ENCODE peak calls at places on chromosome 2, in ten cellular contexts. One of them, this sample, is unnamed.

GRCh38 chr2:47072018-47072691 is 83.0 kb downstream of the STPG4 start:
- DNase-seq in NCI-H2171 treated with DMSO at 0.1 percent for 48 hours: no peak
- DNase-seq in heart right ventricle: peak
- DNase-seq in NCI-H2081: no peak
- DNase-seq in T-cell: peak
- DNase-seq in upper lobe of right lung: peak
- DNase-seq in NCI-H1105: no peak
- DNase-seq in stimulated activated CD4-positive, alpha-beta T cell treated with anti-CD3 and anti-CD28 coated beads, TNF-alpha, amount 100 ng/mL, for 1 hour: no peak
- DNase-seq in tibial artery: peak
- DNase-seq in NT2/D1: no peak
- DNase-seq in this sample: no peak

GRCh38 chr2:72940786-72941185 is 23.5 kb downstream of the EMX1 start:
- DNase-seq in NT2/D1: peak
- DNase-seq in upper lobe of right lung: no peak
- DNase-seq in heart right ventricle: no peak
- DNase-seq in NCI-H1105: no peak
- DNase-seq in NCI-H2171 treated with DMSO at 0.1 percent for 48 hours: peak
- DNase-seq in stimulated activated CD4-positive, alpha-beta T cell treated with anti-CD3 and anti-CD28 coated beads, TNF-alpha, amount 100 ng/mL, for 1 hour: no peak
- DNase-seq in T-cell: no peak
- DNase-seq in NCI-H2081: no peak
- DNase-seq in tibial artery: no peak
- DNase-seq in this sample: no peak

GRCh38 chr2:168118733-168119518 is 128.5 kb downstream of the STK39 start:
- DNase-seq in tibial artery: no peak
- DNase-seq in NCI-H2171 treated with DMSO at 0.1 percent for 48 hours: peak
- DNase-seq in NT2/D1: peak
- DNase-seq in stimulated activated CD4-positive, alpha-beta T cell treated with anti-CD3 and anti-CD28 coated beads, TNF-alpha, amount 100 ng/mL, for 1 hour: no peak
- DNase-seq in NCI-H1105: peak
- DNase-seq in heart right ventricle: no peak
- DNase-seq in upper lobe of right lung: no peak
- DNase-seq in T-cell: peak
- DNase-seq in NCI-H2081: peak
- DNase-seq in this sample: peak

GRCh38 chr2:156321243-156321904 is 11.1 kb downstream of the NR4A2 start:
- DNase-seq in stimulated activated CD4-positive, alpha-beta T cell treated with anti-CD3 and anti-CD28 coated beads, TNF-alpha, amount 100 ng/mL, for 1 hour: no peak
- DNase-seq in NCI-H2171 treated with DMSO at 0.1 percent for 48 hours: no peak
- DNase-seq in tibial artery: no peak
- DNase-seq in NT2/D1: no peak
- DNase-seq in NCI-H2081: no peak
- DNase-seq in heart right ventricle: peak
- DNase-seq in upper lobe of right lung: no peak
- DNase-seq in NCI-H1105: no peak
- DNase-seq in T-cell: peak
- DNase-seq in this sample: no peak

GRCh38 chr2:18345848-18346247 is 214.6 kb downstream of the RDH14 start:
- DNase-seq in stimulated activated CD4-positive, alpha-beta T cell treated with anti-CD3 and anti-CD28 coated beads, TNF-alpha, amount 100 ng/mL, for 1 hour: no peak
- DNase-seq in heart right ventricle: no peak
- DNase-seq in NT2/D1: no peak
- DNase-seq in NCI-H2171 treated with DMSO at 0.1 percent for 48 hours: no peak
- DNase-seq in NCI-H1105: no peak
- DNase-seq in T-cell: no peak
- DNase-seq in NCI-H2081: no peak
- DNase-seq in upper lobe of right lung: peak
- DNase-seq in tibial artery: no peak
- DNase-seq in this sample: no peak

GRCh38 chr2:130869441-130870160 is 32.9 kb downstream of the ARHGEF4 start:
- DNase-seq in NCI-H2171 treated with DMSO at 0.1 percent for 48 hours: no peak
- DNase-seq in stimulated activated CD4-positive, alpha-beta T cell treated with anti-CD3 and anti-CD28 coated beads, TNF-alpha, amount 100 ng/mL, for 1 hour: no peak
- DNase-seq in T-cell: no peak
- DNase-seq in heart right ventricle: no peak
- DNase-seq in NT2/D1: no peak
- DNase-seq in NCI-H2081: no peak
- DNase-seq in tibial artery: peak
- DNase-seq in NCI-H1105: no peak
- DNase-seq in upper lobe of right lung: no peak
- DNase-seq in this sample: no peak

GRCh38 chr2:76197842-76198448 is 487.2 kb upstream of the GCFC2 start:
- DNase-seq in tibial artery: no peak
- DNase-seq in stimulated activated CD4-positive, alpha-beta T cell treated with anti-CD3 and anti-CD28 coated beads, TNF-alpha, amount 100 ng/mL, for 1 hour: no peak
- DNase-seq in heart right ventricle: no peak
- DNase-seq in NT2/D1: peak
- DNase-seq in NCI-H2081: peak
- DNase-seq in NCI-H2171 treated with DMSO at 0.1 percent for 48 hours: peak
- DNase-seq in T-cell: no peak
- DNase-seq in upper lobe of right lung: no peak
- DNase-seq in NCI-H1105: no peak
- DNase-seq in this sample: peak

GRCh38 chr2:8435608-8436007 is 246.2 kb upstream of the ID2 start:
- DNase-seq in NCI-H2171 treated with DMSO at 0.1 percent for 48 hours: no peak
- DNase-seq in heart right ventricle: no peak
- DNase-seq in NCI-H1105: no peak
- DNase-seq in T-cell: no peak
- DNase-seq in stimulated activated CD4-positive, alpha-beta T cell treated with anti-CD3 and anti-CD28 coated beads, TNF-alpha, amount 100 ng/mL, for 1 hour: no peak
- DNase-seq in NCI-H2081: no peak
- DNase-seq in tibial artery: no peak
- DNase-seq in upper lobe of right lung: no peak
- DNase-seq in NT2/D1: no peak
- DNase-seq in this sample: no peak

GRCh38 chr2:95060446-95061118 is 35.1 kb downstream of the MAL start:
- DNase-seq in NCI-H2171 treated with DMSO at 0.1 percent for 48 hours: no peak
- DNase-seq in tibial artery: no peak
- DNase-seq in NT2/D1: no peak
- DNase-seq in NCI-H2081: no peak
- DNase-seq in T-cell: no peak
- DNase-seq in stimulated activated CD4-positive, alpha-beta T cell treated with anti-CD3 and anti-CD28 coated beads, TNF-alpha, amount 100 ng/mL, for 1 hour: no peak
- DNase-seq in NCI-H1105: no peak
- DNase-seq in upper lobe of right lung: no peak
- DNase-seq in heart right ventricle: no peak
- DNase-seq in this sample: no peak

GRCh38 chr2:207503234-207503633 is 26.5 kb upstream of the CREB1 start:
- DNase-seq in stimulated activated CD4-positive, alpha-beta T cell treated with anti-CD3 and anti-CD28 coated beads, TNF-alpha, amount 100 ng/mL, for 1 hour: no peak
- DNase-seq in NCI-H2081: no peak
- DNase-seq in NCI-H1105: no peak
- DNase-seq in tibial artery: no peak
- DNase-seq in upper lobe of right lung: no peak
- DNase-seq in heart right ventricle: peak
- DNase-seq in T-cell: no peak
- DNase-seq in NT2/D1: no peak
- DNase-seq in NCI-H2171 treated with DMSO at 0.1 percent for 48 hours: no peak
- DNase-seq in this sample: no peak